ENCODE peak calls at places on chromosomes 4 and X, in nine cellular contexts. I, O, P, G, B, K, V, S and Y are unnamed samples.

GRCh38 chr4:71944956-71945355 is 86.8 kb upstream of the NPFFR2 start:
- DNase-seq in I (no peak), O (no peak), P (no peak), G (no peak), B (no peak), K (no peak), V (no peak), S (no peak), Y (no peak)

GRCh38 chrX:80550722-80551121 is 130.5 kb downstream of the TENT5D start:
- DNase-seq in I (no peak), O (no peak), P (no peak), G (no peak), B (no peak), K (no peak), V (no peak), S (peak; percentile 74), Y (no peak)

GRCh38 chr4:793109-793861 is 32.6 kb downstream of the CPLX1 start:
- DNase-seq in I (no peak), O (no peak), P (no peak), G (no peak), B (no peak), K (no peak), V (no peak), S (no peak), Y (no peak)

GRCh38 chr4:8099981-8100464 is 58.6 kb downstream of the ABLIM2 start:
- DNase-seq in I (peak; percentile 82), O (no peak), P (no peak), G (no peak), B (no peak), K (no peak), V (no peak), S (no peak), Y (no peak)

GRCh38 chrX:40462797-40463196 is 118.0 kb upstream of the ATP6AP2 start:
- DNase-seq in I (no peak), O (no peak), P (no peak), G (no peak), B (no peak), K (no peak), V (no peak), S (no peak), Y (no peak)

GRCh38 chrX:138777230-138777629 is 65.7 kb upstream of the FGF13 start:
- DNase-seq in I (no peak), O (no peak), P (no peak), G (no peak), B (no peak), K (no peak), V (no peak), S (peak; percentile 51), Y (no peak)

GRCh38 chrX:84796321-84796720 is 207.4 kb upstream of the APOOL start:
- DNase-seq in I (no peak), O (no peak), P (no peak), G (no peak), B (no peak), K (no peak), V (no peak), S (no peak), Y (no peak)

GRCh38 chr4:110854021-110854678 is 231.3 kb upstream of the PITX2 start:
- DNase-seq in I (no peak), O (no peak), P (no peak), G (no peak), B (no peak), K (no peak), V (no peak), S (no peak), Y (no peak)

GRCh38 chr4:112170451-112170993 is 25.3 kb downstream of the FAM241A start:
- DNase-seq in I (no peak), O (peak; percentile 55), P (no peak), G (no peak), B (no peak), K (no peak), V (no peak), S (no peak), Y (no peak)

GRCh38 chr4:67963345-67963744 is at the start of gene TMPRSS11A:
- DNase-seq in I (no peak), O (no peak), P (no peak), G (no peak), B (no peak), K (no peak), V (no peak), S (no peak), Y (no peak)

GRCh38 chrX:40867352-40867751 is 132.0 kb upstream of the MED14 start:
- DNase-seq in I (no peak), O (no peak), P (no peak), G (no peak), B (no peak), K (no peak), V (no peak), S (no peak), Y (no peak)

GRCh38 chr4:179307297-179308136 is 1865.3 kb upstream of the AGA start:
- DNase-seq in I (no peak), O (no peak), P (no peak), G (no peak), B (peak; percentile 12), K (no peak), V (no peak), S (peak; percentile 87), Y (no peak)

GRCh38 chr4:170497105-170497504 is 407.3 kb upstream of the AADAT start:
- DNase-seq in I (no peak), O (no peak), P (no peak), G (no peak), B (peak; percentile 21), K (no peak), V (no peak), S (no peak), Y (no peak)

GRCh38 chr4:38965866-38966265 is 66.3 kb downstream of the TMEM156 start:
- DNase-seq in I (no peak), O (no peak), P (no peak), G (no peak), B (no peak), K (no peak), V (no peak), S (no peak), Y (no peak)

GRCh38 chr4:61740950-61741638 is 541.0 kb downstream of the ADGRL3 start:
- DNase-seq in I (no peak), O (no peak), P (no peak), G (no peak), B (no peak), K (no peak), V (no peak), S (peak; percentile 53), Y (no peak)
- TF ChIP-seq CTCF in I (no peak), O (no peak), P (peak; percentile 8), G (no peak), B (no peak), K (no peak), V (peak; percentile 14), S (no peak), Y (no peak)

DNA sequence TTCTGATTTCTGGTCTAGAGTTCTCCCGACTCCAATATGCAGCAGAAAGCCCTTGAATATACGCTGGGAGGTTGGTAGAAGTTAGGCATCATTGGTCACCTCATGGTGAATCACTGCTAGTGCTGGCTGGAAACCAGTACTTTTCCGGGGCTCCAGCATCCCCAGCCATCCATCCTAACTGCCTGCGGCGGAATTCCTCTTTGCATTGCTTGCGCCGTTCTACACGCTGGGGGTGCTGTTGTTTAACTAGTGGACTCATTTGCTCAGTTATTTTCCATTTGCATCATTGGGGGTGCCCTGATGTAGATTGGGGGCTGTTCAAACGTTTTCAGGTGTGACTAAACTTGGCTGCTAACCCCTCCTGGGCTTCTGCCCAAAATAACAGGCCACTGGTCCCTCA is 23.3 kb upstream of the GPR50 start:
- DNase-seq in I (no peak), O (no peak), P (no peak), G (no peak), B (no peak), K (no peak), V (no peak), S (peak; percentile 78), Y (no peak)
- TF ChIP-seq CTCF in I (no peak), O (peak; percentile 13), P (no peak), G (peak; percentile 14), B (no peak), K (peak; percentile 58), V (peak; percentile 29), S (peak; percentile 58), Y (no peak)

DNA sequence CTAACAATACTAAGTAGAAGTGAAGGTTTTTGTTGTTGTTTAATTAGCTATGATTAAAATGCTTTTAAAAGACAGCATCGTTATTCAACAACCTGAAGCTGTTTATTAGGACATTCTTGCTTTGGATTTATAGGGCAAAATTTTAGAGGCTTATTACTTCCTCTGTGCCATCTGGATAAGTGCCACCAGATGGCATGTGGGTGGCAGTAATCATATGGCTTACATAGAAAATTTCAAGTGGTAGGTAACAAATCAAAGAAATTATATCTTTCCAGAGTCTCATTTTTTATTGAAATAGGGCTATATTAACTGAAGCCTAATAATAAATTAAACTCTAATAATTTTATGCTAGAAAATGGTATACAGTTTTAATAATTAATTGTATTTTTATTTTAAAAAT is 83.3 kb upstream of the HTR2C start:
- DNase-seq in I (no peak), O (no peak), P (no peak), G (no peak), B (no peak), K (no peak), V (no peak), S (no peak), Y (no peak)
- TF ChIP-seq CTCF in I (no peak), O (no peak), P (no peak), G (no peak), B (no peak), K (no peak), V (no peak), S (peak; percentile 62), Y (no peak)

DNA sequence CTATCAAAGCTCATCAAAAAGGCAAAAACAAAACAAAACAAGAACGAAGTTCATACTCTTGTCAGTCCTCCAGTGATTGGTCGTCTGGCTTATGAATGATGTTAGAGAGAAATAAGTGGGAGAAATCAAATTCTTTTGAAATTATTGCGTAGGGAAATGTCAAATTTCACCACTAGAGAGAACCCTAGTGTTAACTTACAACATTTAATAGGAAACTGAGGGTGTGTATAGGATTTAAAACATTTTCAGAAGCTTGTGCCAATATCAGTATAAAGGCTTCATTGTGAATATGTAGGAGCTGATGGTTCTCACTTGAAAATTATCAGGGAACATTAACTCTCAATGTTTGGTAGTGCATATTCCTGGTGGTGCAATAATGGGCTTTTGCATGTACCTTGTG is 17.4 kb downstream of the ADH6 start:
- DNase-seq in I (no peak), O (no peak), P (no peak), G (no peak), B (no peak), K (no peak), V (no peak), S (no peak), Y (no peak)
- TF ChIP-seq CTCF in I (no peak), O (peak; percentile 27), P (peak; percentile 32), G (no peak), B (no peak), K (peak; percentile 9), V (peak; percentile 53), S (no peak), Y (no peak)

GRCh38 chr4:124321370-124321769 is 391.2 kb downstream of the ANKRD50 start:
- DNase-seq in I (no peak), O (no peak), P (no peak), G (no peak), B (no peak), K (no peak), V (no peak), S (peak; percentile 50), Y (no peak)
- TF ChIP-seq CTCF in I (no peak), O (no peak), P (no peak), G (no peak), B (no peak), K (no peak), V (no peak), S (peak; percentile 59), Y (no peak)

GRCh38 chr4:37682701-37683401 is 3.3 kb downstream of the RELL1 start:
- DNase-seq in I (no peak), O (no peak), P (no peak), G (no peak), B (peak; percentile 32), K (no peak), V (no peak), S (no peak), Y (no peak)
- TF ChIP-seq CTCF in I (no peak), O (no peak), P (no peak), G (no peak), B (no peak), K (peak; percentile 28), V (no peak), S (peak; percentile 16), Y (no peak)